ENCODE peak calls at places on chromosomes 5 and 9, in eight cellular contexts. One of them, this sample, is unnamed.

GRCh38 chr5:39691136-39691535 is 266.4 kb upstream of the DAB2 start:
- DNase-seq in dorsolateral prefrontal cortex: no peak
- DNase-seq in PC-9: no peak
- DNase-seq in A549: no peak
- DNase-seq in CD8-positive, alpha-beta T cell: no peak
- DNase-seq in fibroblast of lung: no peak
- DNase-seq in PC-3: no peak
- DNase-seq in adrenal gland: no peak
- DNase-seq in this sample: no peak

GRCh38 chr5:59097116-59097515 is 514.2 kb downstream of the RAB3C start:
- DNase-seq in dorsolateral prefrontal cortex: no peak
- DNase-seq in PC-9: no peak
- DNase-seq in A549: peak
- DNase-seq in CD8-positive, alpha-beta T cell: no peak
- DNase-seq in fibroblast of lung: peak
- DNase-seq in PC-3: no peak
- DNase-seq in adrenal gland: no peak
- DNase-seq in this sample: no peak

GRCh38 chr9:94611638-94612068 is 18.0 kb upstream of the FBP2 start:
- DNase-seq in dorsolateral prefrontal cortex: no peak
- DNase-seq in PC-9: no peak
- DNase-seq in A549: no peak
- DNase-seq in CD8-positive, alpha-beta T cell: no peak
- DNase-seq in fibroblast of lung: no peak
- DNase-seq in PC-3: peak
- DNase-seq in adrenal gland: no peak
- DNase-seq in this sample: no peak

GRCh38 chr5:143649869-143650268 is 162.1 kb upstream of the HMHB1 start:
- DNase-seq in dorsolateral prefrontal cortex: no peak
- DNase-seq in PC-9: no peak
- DNase-seq in A549: no peak
- DNase-seq in CD8-positive, alpha-beta T cell: no peak
- DNase-seq in fibroblast of lung: no peak
- DNase-seq in PC-3: no peak
- DNase-seq in adrenal gland: no peak
- DNase-seq in this sample: no peak

GRCh38 chr9:130448035-130448624 is 3.4 kb downstream of the ASS1 start:
- DNase-seq in dorsolateral prefrontal cortex: no peak
- DNase-seq in PC-9: no peak
- DNase-seq in A549: no peak
- DNase-seq in CD8-positive, alpha-beta T cell: no peak
- DNase-seq in fibroblast of lung: no peak
- DNase-seq in PC-3: no peak
- DNase-seq in adrenal gland: no peak
- DNase-seq in this sample: no peak

GRCh38 chr5:125044491-125045282 is 298.2 kb upstream of the ZNF608 start:
- DNase-seq in dorsolateral prefrontal cortex: no peak
- DNase-seq in PC-9: peak
- DNase-seq in A549: peak
- DNase-seq in CD8-positive, alpha-beta T cell: no peak
- DNase-seq in fibroblast of lung: peak
- DNase-seq in PC-3: peak
- DNase-seq in adrenal gland: peak
- DNase-seq in this sample: no peak

GRCh38 chr5:139690385-139691274 is 42.5 kb downstream of the CXXC5 start:
- DNase-seq in dorsolateral prefrontal cortex: no peak
- DNase-seq in PC-9: no peak
- DNase-seq in A549: no peak
- DNase-seq in CD8-positive, alpha-beta T cell: no peak
- DNase-seq in fibroblast of lung: peak
- DNase-seq in PC-3: no peak
- DNase-seq in adrenal gland: no peak
- DNase-seq in this sample: no peak

GRCh38 chr5:124901081-124901480 is 154.6 kb upstream of the ZNF608 start:
- DNase-seq in dorsolateral prefrontal cortex: no peak
- DNase-seq in PC-9: no peak
- DNase-seq in A549: no peak
- DNase-seq in CD8-positive, alpha-beta T cell: no peak
- DNase-seq in fibroblast of lung: peak
- DNase-seq in PC-3: no peak
- DNase-seq in adrenal gland: no peak
- DNase-seq in this sample: no peak

GRCh38 chr9:121820286-121821005 is 169.0 kb downstream of the DAB2IP start:
- DNase-seq in dorsolateral prefrontal cortex: no peak
- DNase-seq in PC-9: no peak
- DNase-seq in A549: no peak
- DNase-seq in CD8-positive, alpha-beta T cell: no peak
- DNase-seq in fibroblast of lung: no peak
- DNase-seq in PC-3: no peak
- DNase-seq in adrenal gland: no peak
- DNase-seq in this sample: no peak

GRCh38 chr9:13750061-13750460 is 470.6 kb upstream of the MPDZ start:
- DNase-seq in dorsolateral prefrontal cortex: no peak
- DNase-seq in PC-9: peak
- DNase-seq in A549: no peak
- DNase-seq in CD8-positive, alpha-beta T cell: no peak
- DNase-seq in fibroblast of lung: peak
- DNase-seq in PC-3: peak
- DNase-seq in adrenal gland: no peak
- DNase-seq in this sample: peak

GRCh38 chr5:68968426-68968825 is 125.4 kb upstream of the SLC30A5 start:
- DNase-seq in dorsolateral prefrontal cortex: no peak
- DNase-seq in PC-9: no peak
- DNase-seq in A549: no peak
- DNase-seq in CD8-positive, alpha-beta T cell: no peak
- DNase-seq in fibroblast of lung: no peak
- DNase-seq in PC-3: no peak
- DNase-seq in adrenal gland: no peak
- DNase-seq in this sample: no peak

GRCh38 chr5:150406120-150407096 is 6.3 kb downstream of the CD74 start:
- DNase-seq in dorsolateral prefrontal cortex: no peak
- DNase-seq in PC-9: no peak
- DNase-seq in A549: no peak
- DNase-seq in CD8-positive, alpha-beta T cell: no peak
- DNase-seq in fibroblast of lung: no peak
- DNase-seq in PC-3: no peak
- DNase-seq in adrenal gland: no peak
- DNase-seq in this sample: no peak

GRCh38 chr5:150404991-150405816 is 7.5 kb downstream of the CD74 start:
- DNase-seq in dorsolateral prefrontal cortex: no peak
- DNase-seq in PC-9: no peak
- DNase-seq in A549: no peak
- DNase-seq in CD8-positive, alpha-beta T cell: no peak
- DNase-seq in fibroblast of lung: no peak
- DNase-seq in PC-3: no peak
- DNase-seq in adrenal gland: no peak
- DNase-seq in this sample: no peak

GRCh38 chr5:150409638-150410523 is 2.8 kb downstream of the CD74 start:
- DNase-seq in dorsolateral prefrontal cortex: peak
- DNase-seq in PC-9: peak
- DNase-seq in A549: peak
- DNase-seq in CD8-positive, alpha-beta T cell: peak
- DNase-seq in fibroblast of lung: peak
- DNase-seq in PC-3: peak
- DNase-seq in adrenal gland: peak
- DNase-seq in this sample: peak

GRCh38 chr5:150404121-150404990 is 8.4 kb downstream of the CD74 start:
- DNase-seq in dorsolateral prefrontal cortex: no peak
- DNase-seq in PC-9: no peak
- DNase-seq in A549: no peak
- DNase-seq in CD8-positive, alpha-beta T cell: no peak
- DNase-seq in fibroblast of lung: no peak
- DNase-seq in PC-3: no peak
- DNase-seq in adrenal gland: no peak
- DNase-seq in this sample: no peak

GRCh38 chr5:150407097-150407720 is 5.5 kb downstream of the CD74 start:
- DNase-seq in dorsolateral prefrontal cortex: no peak
- DNase-seq in PC-9: no peak
- DNase-seq in A549: no peak
- DNase-seq in CD8-positive, alpha-beta T cell: no peak
- DNase-seq in fibroblast of lung: no peak
- DNase-seq in PC-3: no peak
- DNase-seq in adrenal gland: no peak
- DNase-seq in this sample: no peak
- H3K27ac ChIP-seq in dorsolateral prefrontal cortex: no peak
- H3K27ac ChIP-seq in PC-9: no peak
- H3K27ac ChIP-seq in A549: no peak
- H3K27ac ChIP-seq in CD8-positive, alpha-beta T cell: no peak
- H3K27ac ChIP-seq in fibroblast of lung: no peak
- H3K27ac ChIP-seq in PC-3: no peak
- H3K27ac ChIP-seq in adrenal gland: peak
- H3K27ac ChIP-seq in this sample: no peak

GRCh38 chr5:135951807-135952206 is 3.0 kb downstream of the LECT2 start:
- DNase-seq in dorsolateral prefrontal cortex: no peak
- DNase-seq in PC-9: no peak
- DNase-seq in A549: no peak
- DNase-seq in CD8-positive, alpha-beta T cell: no peak
- DNase-seq in fibroblast of lung: no peak
- DNase-seq in PC-3: no peak
- DNase-seq in adrenal gland: no peak
- DNase-seq in this sample: no peak

GRCh38 chr5:135955525-135955924 is 742 bp upstream of the LECT2 start:
- DNase-seq in dorsolateral prefrontal cortex: no peak
- DNase-seq in PC-9: no peak
- DNase-seq in A549: no peak
- DNase-seq in CD8-positive, alpha-beta T cell: no peak
- DNase-seq in fibroblast of lung: no peak
- DNase-seq in PC-3: no peak
- DNase-seq in adrenal gland: no peak
- DNase-seq in this sample: no peak

GRCh38 chr5:135954899-135955298 is at the start of gene LECT2:
- DNase-seq in dorsolateral prefrontal cortex: no peak
- DNase-seq in PC-9: no peak
- DNase-seq in A549: no peak
- DNase-seq in CD8-positive, alpha-beta T cell: no peak
- DNase-seq in fibroblast of lung: no peak
- DNase-seq in PC-3: no peak
- DNase-seq in adrenal gland: no peak
- DNase-seq in this sample: no peak

GRCh38 chr5:135952683-135953082 is 2.1 kb downstream of the LECT2 start:
- DNase-seq in dorsolateral prefrontal cortex: no peak
- DNase-seq in PC-9: no peak
- DNase-seq in A549: no peak
- DNase-seq in CD8-positive, alpha-beta T cell: no peak
- DNase-seq in fibroblast of lung: no peak
- DNase-seq in PC-3: no peak
- DNase-seq in adrenal gland: no peak
- DNase-seq in this sample: no peak

DNA sequence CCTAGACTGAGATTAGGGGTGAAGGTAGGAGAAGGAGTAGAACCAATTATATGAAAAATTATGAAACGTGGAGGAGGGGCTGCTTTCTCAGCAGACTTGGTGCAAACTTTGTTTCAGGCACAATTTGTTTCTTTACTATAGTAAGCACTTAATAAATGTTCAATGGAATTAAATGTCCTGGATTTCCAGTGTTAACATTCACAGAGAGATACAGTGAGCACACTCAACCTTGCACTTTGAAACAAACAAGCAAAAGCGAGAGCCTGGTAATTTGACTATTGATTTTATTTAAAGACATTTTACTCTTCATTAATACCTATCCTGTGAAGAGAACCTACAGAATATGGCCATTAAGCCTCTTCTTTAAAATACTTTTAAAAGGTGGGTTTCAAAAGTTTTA is 933 bp downstream of the LECT2 start:
- DNase-seq in dorsolateral prefrontal cortex: no peak
- DNase-seq in PC-9: no peak
- DNase-seq in A549: no peak
- DNase-seq in CD8-positive, alpha-beta T cell: no peak
- DNase-seq in fibroblast of lung: no peak
- DNase-seq in PC-3: no peak
- DNase-seq in adrenal gland: no peak
- DNase-seq in this sample: no peak
- H3K27ac ChIP-seq in dorsolateral prefrontal cortex: no peak
- H3K27ac ChIP-seq in PC-9: no peak
- H3K27ac ChIP-seq in A549: no peak
- H3K27ac ChIP-seq in CD8-positive, alpha-beta T cell: no peak
- H3K27ac ChIP-seq in fibroblast of lung: no peak
- H3K27ac ChIP-seq in PC-3: no peak
- H3K27ac ChIP-seq in adrenal gland: no peak
- H3K27ac ChIP-seq in this sample: no peak

DNA sequence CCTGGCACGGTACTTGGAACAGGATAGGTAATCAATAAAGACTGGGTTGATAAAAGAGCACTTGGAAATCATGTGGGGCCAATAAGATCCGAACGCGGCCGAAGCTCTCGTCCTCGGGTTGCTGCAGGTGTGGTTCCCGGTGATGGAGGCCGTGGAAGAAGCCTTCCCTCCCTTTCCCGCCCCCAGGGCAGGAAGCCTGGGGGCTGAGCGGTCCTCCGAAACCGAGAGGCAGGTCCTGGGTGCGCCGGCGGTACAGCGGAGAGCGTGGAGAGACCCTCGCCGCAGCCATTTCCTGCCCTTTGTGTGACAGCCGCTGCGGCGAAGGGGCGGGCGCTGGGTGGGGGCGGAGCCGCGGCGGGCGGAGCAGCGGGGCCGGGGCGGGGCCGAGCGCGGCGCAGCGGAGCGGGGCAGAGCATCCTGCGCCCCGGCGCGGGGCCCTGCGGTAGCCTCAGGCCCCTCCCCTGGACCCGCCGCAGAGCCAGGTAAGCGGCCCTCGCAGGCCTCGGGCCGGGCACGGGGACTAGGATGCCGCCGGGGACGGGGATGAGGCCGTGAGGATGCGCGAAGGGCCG is at the start of gene CYFIP2:
- DNase-seq in dorsolateral prefrontal cortex: peak
- DNase-seq in PC-9: no peak
- DNase-seq in A549: peak
- DNase-seq in CD8-positive, alpha-beta T cell: peak
- DNase-seq in fibroblast of lung: peak
- DNase-seq in PC-3: peak
- DNase-seq in adrenal gland: peak
- DNase-seq in this sample: no peak
- H3K27ac ChIP-seq in dorsolateral prefrontal cortex: peak
- H3K27ac ChIP-seq in PC-9: no peak
- H3K27ac ChIP-seq in A549: peak
- H3K27ac ChIP-seq in CD8-positive, alpha-beta T cell: peak
- H3K27ac ChIP-seq in fibroblast of lung: no peak
- H3K27ac ChIP-seq in PC-3: no peak
- H3K27ac ChIP-seq in adrenal gland: peak
- H3K27ac ChIP-seq in this sample: no peak

DNA sequence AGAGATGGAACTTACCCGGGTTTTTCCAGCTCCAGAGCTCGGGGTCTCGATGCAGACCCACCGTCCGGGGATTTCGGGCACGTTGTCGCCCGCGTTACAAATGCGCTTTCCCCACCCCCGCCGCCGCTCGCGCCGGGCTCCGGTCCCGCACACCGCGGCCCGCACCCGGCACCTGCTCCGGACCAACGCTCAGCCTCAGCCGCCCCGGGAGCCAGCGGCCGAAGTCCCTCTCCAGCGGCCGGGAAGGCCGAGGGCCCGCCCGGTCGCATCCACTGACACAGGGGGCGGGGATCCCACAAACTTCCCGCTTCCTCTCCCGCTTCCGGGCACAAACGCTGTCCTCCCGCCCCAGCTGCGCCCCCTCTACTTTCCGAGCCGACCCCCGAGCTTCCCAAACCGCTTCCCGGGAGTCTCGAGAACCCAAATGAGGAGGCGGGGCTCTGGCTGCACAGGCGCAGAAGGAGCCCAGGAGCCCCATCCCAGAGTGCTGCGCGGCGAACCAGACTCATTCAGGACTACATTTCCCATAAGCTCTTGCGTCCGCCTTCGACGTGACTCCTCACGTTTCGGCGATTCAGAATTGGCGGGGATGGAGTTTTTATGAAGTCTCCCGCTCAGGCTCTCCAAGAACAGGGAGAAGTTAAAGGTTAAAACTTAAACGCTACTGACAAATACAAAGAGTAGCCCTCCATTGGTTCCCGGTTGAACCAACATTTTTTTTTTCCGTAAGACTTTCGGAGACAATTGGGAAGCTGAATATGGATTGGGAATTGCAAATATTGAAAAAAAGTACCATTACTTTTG is at the start of gene ZNF782:
- DNase-seq in dorsolateral prefrontal cortex: peak
- DNase-seq in PC-9: peak
- DNase-seq in A549: peak
- DNase-seq in CD8-positive, alpha-beta T cell: peak
- DNase-seq in fibroblast of lung: peak
- DNase-seq in PC-3: peak
- DNase-seq in adrenal gland: peak
- DNase-seq in this sample: peak
- H3K27ac ChIP-seq in dorsolateral prefrontal cortex: peak
- H3K27ac ChIP-seq in PC-9: no peak
- H3K27ac ChIP-seq in A549: peak
- H3K27ac ChIP-seq in CD8-positive, alpha-beta T cell: peak
- H3K27ac ChIP-seq in fibroblast of lung: no peak
- H3K27ac ChIP-seq in PC-3: no peak
- H3K27ac ChIP-seq in adrenal gland: peak
- H3K27ac ChIP-seq in this sample: peak

This sample was measured in epithelial cell of prostate.